ENCODE peak calls at places on chromosomes 11 and 22, in eight cellular contexts. B, U, X, G, P, F, H and O are unnamed samples.

GRCh38 chr11:120805960-120806555 is 217.8 kb upstream of the TBCEL start:
- DNase-seq in B (no peak), U (no peak), X (no peak), G (no peak), P (no peak), F (no peak), H (no peak), O (no peak)

GRCh38 chr11:93735627-93736026 is 5.7 kb downstream of the TAF1D start:
- DNase-seq in B (no peak), U (no peak), X (no peak), G (no peak), P (no peak), F (no peak), H (no peak), O (no peak)

GRCh38 chr11:116580828-116581227 is 192.0 kb downstream of the BUD13 start:
- DNase-seq in B (no peak), U (peak), X (no peak), G (no peak), P (no peak), F (no peak), H (no peak), O (peak)

GRCh38 chr22:17569971-17570511 is 6.7 kb downstream of the SLC25A18 start:
- DNase-seq in B (no peak), U (no peak), X (no peak), G (no peak), P (no peak), F (no peak), H (no peak), O (no peak)

GRCh38 chr22:43812149-43812842 is at the start of gene EFCAB6:
- DNase-seq in B (peak), U (peak), X (peak), G (peak), P (peak), F (peak), H (peak), O (peak)

GRCh38 chr11:102800774-102801173 is 2.8 kb upstream of the MMP1 start:
- DNase-seq in B (no peak), U (no peak), X (no peak), G (no peak), P (no peak), F (no peak), H (no peak), O (no peak)

GRCh38 chr11:104795511-104796213 is 102.6 kb downstream of the CASP12 start:
- DNase-seq in B (no peak), U (no peak), X (no peak), G (no peak), P (no peak), F (no peak), H (no peak), O (no peak)

GRCh38 chr22:20206709-20207215 is 55.9 kb upstream of the CCDC188 start:
- DNase-seq in B (no peak), U (no peak), X (no peak), G (no peak), P (peak), F (no peak), H (no peak), O (no peak)

GRCh38 chr11:61297741-61298140 is 2.6 kb upstream of the VWCE start:
- DNase-seq in B (peak), U (no peak), X (no peak), G (no peak), P (no peak), F (no peak), H (peak), O (no peak)

GRCh38 chr11:12170984-12171383 is 60.6 kb downstream of the MICAL2 start:
- DNase-seq in B (no peak), U (no peak), X (no peak), G (no peak), P (no peak), F (no peak), H (no peak), O (no peak)

GRCh38 chr11:19777032-19777341 is 64.3 kb downstream of the NAV2 start:
- DNase-seq in B (no peak), U (peak), X (no peak), G (no peak), P (no peak), F (no peak), H (no peak), O (no peak)

GRCh38 chr11:3615998-3616397 is 25.8 kb downstream of the ART5 start:
- DNase-seq in B (no peak), U (no peak), X (peak), G (no peak), P (no peak), F (no peak), H (no peak), O (peak)

GRCh38 chr11:130114726-130115125 is 44.9 kb upstream of the ST14 start:
- DNase-seq in B (no peak), U (no peak), X (no peak), G (no peak), P (no peak), F (no peak), H (no peak), O (no peak)

GRCh38 chr11:128694618-128695481 is 978 bp downstream of the FLI1 start:
- DNase-seq in B (no peak), U (no peak), X (no peak), G (peak), P (peak), F (no peak), H (no peak), O (no peak)

GRCh38 chr11:133896028-133896427 is 50.7 kb upstream of the SPATA19 start:
- DNase-seq in B (no peak), U (no peak), X (peak), G (peak), P (no peak), F (no peak), H (no peak), O (no peak)

GRCh38 chr22:12697441-12697840 is 2830.6 kb upstream of the OR11H1 start:
- DNase-seq in B (no peak), U (no peak), X (peak), G (no peak), P (no peak), F (no peak), H (no peak), O (no peak)

GRCh38 chr22:41217553-41218157 is 12.5 kb downstream of the L3MBTL2 start:
- DNase-seq in B (peak), U (peak), X (no peak), G (peak), P (peak), F (no peak), H (peak), O (peak)

GRCh38 chr22:37999640-38000272 is 15.4 kb upstream of the SOX10 start:
- DNase-seq in B (no peak), U (peak), X (no peak), G (no peak), P (no peak), F (no peak), H (no peak), O (no peak)

GRCh38 chr22:37741312-37741795 is 44.5 kb downstream of the TRIOBP start:
- DNase-seq in B (peak), U (no peak), X (peak), G (no peak), P (no peak), F (peak), H (peak), O (no peak)

GRCh38 chr11:67504023-67504949 is 877 bp downstream of the PITPNM1 start:
- DNase-seq in B (no peak), U (peak), X (no peak), G (peak), P (peak), F (peak), H (no peak), O (no peak)

GRCh38 chr22:50032941-50033601 is 20.5 kb upstream of the IL17REL start:
- DNase-seq in B (no peak), U (no peak), X (peak), G (peak), P (no peak), F (no peak), H (no peak), O (no peak)

GRCh38 chr11:12200359-12201015 is 90.1 kb downstream of the MICAL2 start:
- DNase-seq in B (peak), U (no peak), X (no peak), G (peak), P (peak), F (no peak), H (no peak), O (no peak)

GRCh38 chr22:38353142-38353629 is 36.0 kb upstream of the CSNK1E start:
- DNase-seq in B (peak), U (peak), X (peak), G (peak), P (peak), F (no peak), H (no peak), O (peak)

GRCh38 chr11:73205666-73206343 is 12.3 kb upstream of the P2RY2 start:
- DNase-seq in B (no peak), U (no peak), X (peak), G (no peak), P (no peak), F (peak), H (no peak), O (peak)

GRCh38 chr11:15034687-15035267 is 38.6 kb upstream of the CALCB start:
- DNase-seq in B (no peak), U (no peak), X (no peak), G (no peak), P (no peak), F (no peak), H (no peak), O (no peak)

GRCh38 chr11:26950260-26950719 is 43.6 kb upstream of the FIBIN start:
- DNase-seq in B (peak), U (no peak), X (no peak), G (no peak), P (no peak), F (no peak), H (peak), O (no peak)

GRCh38 chr22:19062139-19062789 is 59.9 kb downstream of the DGCR2 start:
- DNase-seq in B (no peak), U (no peak), X (peak), G (peak), P (no peak), F (no peak), H (no peak), O (peak)

GRCh38 chr11:114128399-114128798 is 68.9 kb downstream of the ZBTB16 start:
- DNase-seq in B (no peak), U (no peak), X (no peak), G (no peak), P (no peak), F (no peak), H (no peak), O (no peak)

GRCh38 chr11:65479184-65480145 is 19.4 kb upstream of the MALAT1 start:
- DNase-seq in B (peak), U (no peak), X (peak), G (no peak), P (no peak), F (peak), H (no peak), O (peak)

GRCh38 chr11:9669954-9670353 is 6.1 kb downstream of the SWAP70 start:
- DNase-seq in B (no peak), U (no peak), X (no peak), G (no peak), P (no peak), F (no peak), H (no peak), O (no peak)

GRCh38 chr11:9535189-9535781 is 38.2 kb upstream of the WEE1 start:
- DNase-seq in B (peak), U (peak), X (peak), G (peak), P (peak), F (peak), H (no peak), O (peak)

GRCh38 chr22:43263645-43264514 is 76.9 kb upstream of the TTLL12 start:
- DNase-seq in B (no peak), U (no peak), X (no peak), G (peak), P (peak), F (no peak), H (peak), O (no peak)

GRCh38 chr11:120446802-120447201 is 64.7 kb upstream of the GRIK4 start:
- DNase-seq in B (no peak), U (no peak), X (no peak), G (no peak), P (no peak), F (no peak), H (no peak), O (no peak)

GRCh38 chr11:60455531-60456042 is at the start of gene MS4A1:
- DNase-seq in B (no peak), U (no peak), X (no peak), G (no peak), P (no peak), F (no peak), H (no peak), O (no peak)

GRCh38 chr11:74678591-74679512 is 52.4 kb downstream of the CHRDL2 start:
- DNase-seq in B (no peak), U (no peak), X (peak), G (peak), P (no peak), F (peak), H (no peak), O (no peak)

GRCh38 chr11:88411265-88411664 is 73.7 kb upstream of the CTSC start:
- DNase-seq in B (peak), U (no peak), X (no peak), G (no peak), P (no peak), F (no peak), H (peak), O (no peak)

GRCh38 chr11:108967571-108967970 is 302.7 kb downstream of the DDX10 start:
- DNase-seq in B (no peak), U (no peak), X (no peak), G (no peak), P (no peak), F (no peak), H (no peak), O (peak)

GRCh38 chr11:60130496-60130895 is 42.0 kb downstream of the MS4A2 start:
- DNase-seq in B (no peak), U (peak), X (no peak), G (no peak), P (peak), F (peak), H (no peak), O (peak)